ENCODE peak calls at places on chromosomes 12 and 14, in nine cellular contexts. Z is kidney epithelial cell, V is fibroblast of the aortic adventitia, J is fibroblast of villous mesenchyme, K is BE2C, U is body of pancreas, O is Peyer's patch, H is ovary, S is fibroblast of lung. E is an unnamed sample.

GRCh38 chr14:37587438-37587837 is 7.6 kb downstream of the FOXA1 start:
- DNase-seq in Z (no peak), V (no peak), J (no peak), K (no peak), U (no peak), O (no peak), H (no peak), S (no peak), E (no peak)

GRCh38 chr14:54348001-54348611 is 48.7 kb upstream of the CDKN3 start:
- DNase-seq in Z (no peak), V (peak; percentile 66), J (peak; percentile 55), K (peak; percentile 26), U (no peak), O (no peak), H (no peak), S (peak; percentile 64), E (no peak)

GRCh38 chr14:101196795-101197590 is 293.5 kb upstream of the RTL1 start:
- DNase-seq in Z (no peak), V (no peak), J (no peak), K (peak; percentile 43), U (peak; percentile 4), O (no peak), H (no peak), S (no peak), E (no peak)

GRCh38 chr12:38956337-38956736 is 50.9 kb upstream of the CPNE8 start:
- DNase-seq in Z (peak; percentile 76), V (peak; percentile 80), J (no peak), K (no peak), U (no peak), O (no peak), H (no peak), S (no peak), E (no peak)

GRCh38 chr14:101927859-101928258 is 36.5 kb upstream of the DYNC1H1 start:
- DNase-seq in Z (peak; percentile 26), V (peak; percentile 97), J (peak; percentile 98), K (peak; percentile 81), U (peak; percentile 38), O (peak; percentile 29), H (peak; percentile 93), S (peak; percentile 98), E (peak; percentile 93)

GRCh38 chr12:24751181-24751580 is 197.7 kb downstream of the BCAT1 start:
- DNase-seq in Z (no peak), V (no peak), J (peak; percentile 13), K (no peak), U (no peak), O (no peak), H (no peak), S (no peak), E (no peak)

GRCh38 chr14:82759691-82760090 is 1226.0 kb upstream of the SEL1L start:
- DNase-seq in Z (no peak), V (no peak), J (no peak), K (no peak), U (no peak), O (no peak), H (no peak), S (no peak), E (no peak)

GRCh38 chr12:29580971-29581370 is 83.5 kb upstream of the OVCH1 start:
- DNase-seq in Z (no peak), V (no peak), J (no peak), K (no peak), U (no peak), O (no peak), H (no peak), S (no peak), E (no peak)

GRCh38 chr14:93311082-93311481 is 21.8 kb downstream of the BTBD7 start:
- DNase-seq in Z (no peak), V (no peak), J (no peak), K (no peak), U (no peak), O (no peak), H (no peak), S (no peak), E (no peak)

GRCh38 chr12:25557830-25558436 is 4.8 kb upstream of the LMNTD1 start:
- DNase-seq in Z (no peak), V (peak; percentile 69), J (peak; percentile 64), K (peak; percentile 22), U (peak; percentile 19), O (no peak), H (no peak), S (peak; percentile 73), E (no peak)

GRCh38 chr14:23352506-23353432 is at the start of gene SLC22A17:
- DNase-seq in Z (peak; percentile 32), V (peak; percentile 82), J (peak; percentile 91), K (peak; percentile 82), U (peak; percentile 66), O (peak; percentile 48), H (peak; percentile 90), S (peak; percentile 88), E (peak; percentile 33)
- H3K4me3 ChIP-seq in Z (peak within 1 kb of the TSS; percentile 65), V (peak within 1 kb of the TSS; percentile 78), J (peak within 1 kb of the TSS; percentile 69), K (peak within 1 kb of the TSS; percentile 54), U (peak within 1 kb of the TSS; percentile 42), O (peak within 1 kb of the TSS; percentile 57), H (peak within 1 kb of the TSS; percentile 69), S (peak within 1 kb of the TSS; percentile 74), E (peak within 1 kb of the TSS; percentile 74)

GRCh38 chr12:27009926-27010325 is 4.3 kb downstream of the TM7SF3 start:
- DNase-seq in Z (no peak), V (no peak), J (no peak), K (no peak), U (no peak), O (no peak), H (no peak), S (no peak), E (no peak)

GRCh38 chr12:27012982-27013255 is 1.3 kb downstream of the TM7SF3 start:
- DNase-seq in Z (no peak), V (no peak), J (no peak), K (no peak), U (no peak), O (no peak), H (no peak), S (no peak), E (no peak)

GRCh38 chr12:27014085-27014858 is at the start of gene TM7SF3:
- DNase-seq in Z (peak; percentile 47), V (peak; percentile 87), J (peak; percentile 94), K (peak; percentile 95), U (peak; percentile 95), O (peak; percentile 93), H (peak; percentile 95), S (peak; percentile 86), E (peak; percentile 24)

GRCh38 chr12:27013606-27014084 is 539 bp downstream of the TM7SF3 start:
- DNase-seq in Z (no peak), V (peak; percentile 51), J (peak; percentile 42), K (no peak), U (peak; percentile 24), O (peak; percentile 51), H (no peak), S (peak; percentile 48), E (no peak)

DNA sequence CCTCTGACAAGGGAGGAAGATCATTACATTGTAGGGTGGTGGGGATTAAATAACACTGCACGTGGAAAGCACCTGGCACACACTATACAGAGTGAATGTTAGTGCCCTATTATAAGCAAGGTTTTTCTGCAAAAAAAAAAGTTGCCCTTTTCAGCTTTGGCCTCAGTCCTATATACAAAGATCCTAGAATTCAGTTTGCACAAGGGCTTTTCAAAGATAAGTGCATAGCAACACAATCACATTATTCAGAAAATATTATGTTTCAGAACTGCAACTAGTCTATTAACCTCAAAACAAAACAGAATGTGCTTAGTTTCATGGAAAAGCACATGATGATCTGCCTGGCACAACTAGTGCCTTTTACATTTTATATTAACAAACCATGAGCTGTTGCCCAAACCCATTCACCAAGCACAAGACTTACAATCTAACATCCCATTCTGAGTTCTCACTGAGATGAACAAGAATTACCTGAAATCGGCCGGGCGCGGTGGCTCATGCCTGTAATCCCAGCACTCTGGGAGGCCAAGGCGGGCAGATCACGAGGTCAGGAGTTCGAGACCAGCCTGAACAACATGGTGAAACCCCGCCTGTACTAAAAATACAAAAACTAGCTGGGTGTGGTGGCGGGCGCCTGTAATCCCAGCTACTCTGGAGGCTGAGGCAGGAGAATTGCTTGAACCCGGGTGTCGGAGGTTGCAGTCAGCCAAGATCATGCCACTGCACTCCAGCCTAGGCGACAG is 1.8 kb downstream of the TM7SF3 start:
- DNase-seq in Z (no peak), V (no peak), J (no peak), K (no peak), U (peak; percentile 73), O (no peak), H (no peak), S (no peak), E (no peak)
- H3K4me3 ChIP-seq in Z (no peak overlapping the region), V (no peak overlapping the region), J (no peak overlapping the region), K (no peak overlapping the region), U (no peak overlapping the region), O (no peak overlapping the region), H (no peak overlapping the region), S (peak overlapping the region; percentile 93), E (no peak overlapping the region)

GRCh38 chr12:131930510-131930909 is 1.4 kb downstream of the PUS1 start:
- DNase-seq in Z (no peak), V (no peak), J (no peak), K (no peak), U (no peak), O (no peak), H (no peak), S (no peak), E (no peak)
- H3K4me3 ChIP-seq in Z (peak overlapping the region; percentile 96), V (peak overlapping the region; percentile 94), J (peak overlapping the region; percentile 93), K (peak overlapping the region; percentile 94), U (peak overlapping the region; percentile 97), O (peak overlapping the region; percentile 82), H (peak overlapping the region; percentile 77), S (peak overlapping the region; percentile 87), E (peak overlapping the region; percentile 98)

DNA sequence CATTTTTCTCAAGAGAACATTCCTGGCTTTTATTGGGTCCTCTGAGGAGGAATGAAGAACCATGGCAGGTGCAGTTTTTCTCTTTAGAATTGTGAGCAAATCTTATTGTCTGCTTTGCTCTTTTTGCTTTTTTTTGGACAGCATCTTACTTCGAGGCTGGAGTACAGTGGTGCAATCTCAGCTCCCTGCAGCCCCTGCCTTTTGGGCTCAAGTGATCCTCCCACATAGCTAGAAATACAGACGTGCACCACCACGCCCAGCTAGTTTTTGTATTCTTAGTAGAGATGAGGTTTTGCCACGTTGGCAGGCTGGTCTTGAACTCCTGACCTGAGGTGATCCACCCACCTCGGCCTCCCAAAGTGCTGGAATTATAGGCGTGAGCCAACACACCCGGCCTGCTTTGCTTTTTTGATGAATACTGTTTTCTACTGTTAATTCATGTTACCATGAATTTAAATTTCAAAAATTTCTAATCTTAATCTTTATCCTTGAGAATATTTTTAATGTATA is 71.5 kb downstream of the POLR3B start:
- DNase-seq in Z (no peak), V (peak; percentile 39), J (no peak), K (no peak), U (no peak), O (no peak), H (no peak), S (no peak), E (no peak)
- H3K4me3 ChIP-seq in Z (no peak overlapping the region), V (no peak overlapping the region), J (no peak overlapping the region), K (no peak overlapping the region), U (no peak overlapping the region), O (no peak overlapping the region), H (no peak overlapping the region), S (no peak overlapping the region), E (no peak overlapping the region)